ENCODE peak calls at places on chromosomes 11 and 22, in four cellular contexts. P, G, L and D are unnamed samples.

GRCh38 chr11:15179167-15179566 is 64.4 kb downstream of the INSC start:
- DNase-seq in G (no peak), P (no peak), L (no peak), D (no peak)

GRCh38 chr11:2498750-2499149 is 53.9 kb downstream of the KCNQ1 start:
- DNase-seq in P (no peak), G (no peak), L (no peak), D (no peak)

GRCh38 chr11:10480026-10480425 is 25.0 kb downstream of the AMPD3 start:
- DNase-seq in P (no peak), G (no peak), L (no peak), D (no peak)

GRCh38 chr11:125401235-125401634 is 94.8 kb downstream of the FEZ1 start:
- DNase-seq in P (no peak), L (no peak), G (no peak), D (no peak)

GRCh38 chr11:74684661-74685060 is 46.6 kb downstream of the CHRDL2 start:
- DNase-seq in P (no peak), L (no peak), G (no peak), D (no peak)

GRCh38 chr11:31725176-31725575 is 85.9 kb downstream of the PAX6 start:
- DNase-seq in G (no peak), L (no peak), P (no peak), D (no peak)

GRCh38 chr22:42261266-42261665 is 9.2 kb downstream of the TCF20 start:
- DNase-seq in G (no peak), P (no peak), L (no peak), D (no peak)

GRCh38 chr11:19025799-19026406 is 34.6 kb downstream of the MRGPRX2 start:
- DNase-seq in P (no peak), G (no peak), L (no peak), D (no peak)

GRCh38 chr11:11071483-11071882 is 213.6 kb upstream of the ZBED5 start:
- DNase-seq in G (no peak), P (no peak), L (no peak), D (no peak)

GRCh38 chr11:69985331-69985653 is 92.8 kb upstream of the ANO1 start:
- DNase-seq in L (no peak), P (no peak), G (no peak), D (no peak)

GRCh38 chr22:19679476-19680099 is 34.7 kb upstream of the SEPTIN5 start:
- DNase-seq in L (peak; percentile 26), P (no peak), G (no peak), D (no peak)

GRCh38 chr11:29256580-29256979 is 760.2 kb downstream of the KCNA4 start:
- DNase-seq in G (no peak), P (no peak), L (no peak), D (no peak)